ENCODE peak calls at places on chromosomes 12 and 14, in eight cellular contexts. O is foreskin fibroblast; Y is GM12864; Q is foreskin melanocyte; J is RKO; K is amniotic epithelial cell; G is H9; X is stimulated activated CD8-positive, alpha-beta memory T cell treated with anti-CD3 and anti-CD28 coated beads, Interleukin-12 subunit alpha, Interleukin-12 subunit beta, amount 100 ng/mL, for 1 hour. A is an unnamed sample.

GRCh38 chr14:21476526-21476924 is 234 bp downstream of the RAB2B start:
- DNase-seq in O (peak; percentile 51), Y (no peak), Q (no peak), J (no peak), K (no peak), G (no peak), X (peak; percentile 74), A (no peak)

GRCh38 chr14:50790568-50790967 is 40.4 kb downstream of the NIN start:
- DNase-seq in O (no peak), Y (no peak), Q (no peak), J (no peak), K (peak; percentile 96), G (no peak), X (no peak), A (no peak)

GRCh38 chr12:1808036-1808797 is 12.1 kb upstream of the LRTM2 start:
- DNase-seq in O (no peak), Y (no peak), Q (no peak), J (no peak), K (no peak), G (no peak), X (no peak), A (no peak)

GRCh38 chr14:81211844-81212243 is 8.9 kb downstream of the GTF2A1 start:
- DNase-seq in O (no peak), Y (no peak), Q (no peak), J (peak; percentile 73), K (no peak), G (no peak), X (no peak), A (no peak)

GRCh38 chr12:64918288-64918687 is 93.8 kb downstream of the TBC1D30 start:
- DNase-seq in O (no peak), Y (no peak), Q (no peak), J (no peak), K (no peak), G (no peak), X (no peak), A (no peak)

GRCh38 chr12:98696036-98696646 is 51.1 kb downstream of the APAF1 start:
- DNase-seq in O (no peak), Y (no peak), Q (no peak), J (no peak), K (peak; percentile 46), G (peak; percentile 62), X (no peak), A (no peak)

GRCh38 chr14:99316281-99317163 is 44.5 kb upstream of the BCL11B start:
- DNase-seq in O (no peak), Y (no peak), Q (no peak), J (no peak), K (no peak), G (no peak), X (no peak), A (no peak)

GRCh38 chr14:69261761-69262331 is 1.9 kb downstream of the GALNT16 start:
- DNase-seq in O (no peak), Y (no peak), Q (no peak), J (no peak), K (no peak), G (peak; percentile 71), X (no peak), A (no peak)

GRCh38 chr14:29311983-29312382 is 545.4 kb downstream of the FOXG1 start:
- DNase-seq in O (peak; percentile 45), Y (no peak), Q (no peak), J (no peak), K (peak; percentile 9), G (no peak), X (no peak), A (no peak)

GRCh38 chr14:74275265-74275841 is 27.4 kb downstream of the ABCD4 start:
- DNase-seq in O (peak; percentile 66), Y (no peak), Q (no peak), J (peak; percentile 52), K (peak; percentile 78), G (no peak), X (no peak), A (peak; percentile 79)

GRCh38 chr12:6563448-6564050 is 4.5 kb downstream of the NOP2 start:
- DNase-seq in O (peak; percentile 27), Y (peak; percentile 13), Q (no peak), J (peak; percentile 45), K (peak; percentile 35), G (peak; percentile 77), X (peak; percentile 51), A (no peak)

GRCh38 chr12:124625867-124626675 is 58.7 kb upstream of the NCOR2 start:
- DNase-seq in O (peak; percentile 77), Y (no peak), Q (no peak), J (no peak), K (peak; percentile 75), G (no peak), X (no peak), A (no peak)

GRCh38 chr12:108806350-108806749 is 51.0 kb downstream of the SSH1 start:
- DNase-seq in O (no peak), Y (no peak), Q (no peak), J (no peak), K (peak; percentile 89), G (no peak), X (no peak), A (peak; percentile 58)

GRCh38 chr12:96233941-96234461 is 39.8 kb downstream of the ELK3 start:
- DNase-seq in O (peak; percentile 94), Y (no peak), Q (no peak), J (no peak), K (peak; percentile 54), G (no peak), X (no peak), A (peak; percentile 91)

GRCh38 chr12:110347767-110348166 is 55.7 kb downstream of the ANAPC7 start:
- DNase-seq in O (no peak), Y (no peak), Q (no peak), J (no peak), K (no peak), G (no peak), X (no peak), A (no peak)

GRCh38 chr12:25377475-25378179 is 126.9 kb upstream of the KRAS start:
- DNase-seq in O (peak; percentile 67), Y (no peak), Q (no peak), J (peak; percentile 45), K (peak; percentile 76), G (no peak), X (no peak), A (peak; percentile 69)

GRCh38 chr14:92657457-92658142 is 90.8 kb downstream of the LGMN start:
- DNase-seq in O (no peak), Y (no peak), Q (no peak), J (no peak), K (no peak), G (no peak), X (no peak), A (no peak)

GRCh38 chr12:100115291-100115690 is 27.4 kb downstream of the BLTP3B start:
- DNase-seq in O (no peak), Y (no peak), Q (no peak), J (no peak), K (no peak), G (no peak), X (no peak), A (no peak)

GRCh38 chr14:92783813-92784431 is 10.2 kb upstream of the GOLGA5 start:
- DNase-seq in O (peak; percentile 40), Y (no peak), Q (peak; percentile 60), J (peak; percentile 86), K (peak; percentile 75), G (no peak), X (no peak), A (peak; percentile 37)

GRCh38 chr12:124548854-124549378 is 18.5 kb downstream of the NCOR2 start:
- DNase-seq in O (peak; percentile 68), Y (no peak), Q (no peak), J (no peak), K (peak; percentile 93), G (no peak), X (no peak), A (no peak)

GRCh38 chr14:39320318-39320717 is 86.6 kb downstream of the MIA2 start:
- DNase-seq in O (no peak), Y (no peak), Q (no peak), J (no peak), K (no peak), G (no peak), X (no peak), A (no peak)

GRCh38 chr12:13816394-13816793 is 165.0 kb downstream of the GRIN2B start:
- DNase-seq in O (no peak), Y (no peak), Q (no peak), J (no peak), K (no peak), G (no peak), X (no peak), A (no peak)

GRCh38 chr12:89603678-89604077 is 77.8 kb upstream of the POC1B start:
- DNase-seq in O (no peak), Y (no peak), Q (no peak), J (no peak), K (no peak), G (no peak), X (no peak), A (no peak)

GRCh38 chr12:42834062-42834461 is 244.5 kb upstream of the PRICKLE1 start:
- DNase-seq in O (no peak), Y (no peak), Q (no peak), J (no peak), K (no peak), G (no peak), X (no peak), A (no peak)

GRCh38 chr14:105074601-105075053 is 9.4 kb upstream of the GPR132 start:
- DNase-seq in O (no peak), Y (no peak), Q (no peak), J (no peak), K (no peak), G (peak; percentile 35), X (no peak), A (no peak)

GRCh38 chr14:106564058-106564643 is 1037.8 kb downstream of the TMEM121 start:
- DNase-seq in O (no peak), Y (peak; percentile 35), Q (no peak), J (peak; percentile 34), K (no peak), G (no peak), X (no peak), A (no peak)

GRCh38 chr14:23895480-23895879 is 58.1 kb upstream of the DHRS4 start:
- DNase-seq in O (no peak), Y (no peak), Q (no peak), J (peak; percentile 17), K (no peak), G (no peak), X (no peak), A (no peak)

GRCh38 chr14:66359500-66359899 is 126.7 kb upstream of the CCDC196 start:
- DNase-seq in O (peak; percentile 12), Y (peak; percentile 39), Q (peak; percentile 29), J (peak; percentile 80), K (peak; percentile 57), G (no peak), X (peak; percentile 1), A (peak; percentile 17)

GRCh38 chr12:56358836-56359532 is 923 bp downstream of the STAT2 start:
- DNase-seq in O (peak; percentile 57), Y (peak; percentile 52), Q (peak; percentile 87), J (peak; percentile 30), K (peak; percentile 88), G (no peak), X (no peak), A (peak; percentile 57)

GRCh38 chr12:128015276-128015675 is 251.7 kb upstream of the TMEM132C start:
- DNase-seq in O (no peak), Y (no peak), Q (no peak), J (no peak), K (no peak), G (no peak), X (no peak), A (no peak)

GRCh38 chr12:5051334-5051733 is 7.7 kb downstream of the KCNA5 start:
- DNase-seq in O (no peak), Y (no peak), Q (no peak), J (no peak), K (no peak), G (no peak), X (no peak), A (no peak)

GRCh38 chr12:88298761-88299242 is 156.7 kb downstream of the TMTC3 start:
- DNase-seq in O (peak; percentile 46), Y (peak; percentile 15), Q (no peak), J (peak; percentile 30), K (peak; percentile 66), G (no peak), X (no peak), A (peak; percentile 61)

GRCh38 chr14:79051009-79051710 is 881.0 kb downstream of the NRXN3 start:
- DNase-seq in O (no peak), Y (no peak), Q (no peak), J (no peak), K (no peak), G (no peak), X (no peak), A (no peak)

GRCh38 chr12:119843100-119843499 is 34.0 kb downstream of the CIT start:
- DNase-seq in O (peak; percentile 37), Y (no peak), Q (no peak), J (no peak), K (peak; percentile 90), G (no peak), X (no peak), A (peak; percentile 12)